ENCODE peak calls at places on chromosomes 7 and 10, in eight cellular contexts. K, F, A, M, L, I, Z and W are unnamed samples.

GRCh38 chr10:70378122-70378521 is 4.3 kb downstream of the LRRC20 start:
- DNase-seq in M (peak), F (peak), Z (no peak), L (no peak), K (no peak), A (no peak), I (peak), W (no peak)

GRCh38 chr10:113053091-113053490 is 103.0 kb downstream of the TCF7L2 start:
- DNase-seq in F (no peak), M (no peak), I (no peak), Z (no peak), A (no peak), K (no peak), L (no peak), W (no peak)

GRCh38 chr10:26215923-26216576 is 524 bp upstream of the GAD2 start:
- DNase-seq in F (peak), A (no peak), Z (no peak), M (peak), K (no peak), I (no peak), L (no peak), W (peak)

GRCh38 chr7:132080967-132081668 is 495.2 kb downstream of the PLXNA4 start:
- DNase-seq in K (no peak), I (no peak), F (no peak), L (no peak), Z (no peak), M (peak), A (no peak), W (no peak)

GRCh38 chr7:17130281-17131059 is 168.0 kb upstream of the AHR start:
- DNase-seq in Z (no peak), A (no peak), L (no peak), M (peak), I (no peak), F (peak), K (no peak), W (no peak)

GRCh38 chr10:79260803-79261740 is 86.2 kb upstream of the PPIF start:
- DNase-seq in L (peak), Z (no peak), F (no peak), I (no peak), M (peak), K (no peak), A (no peak), W (no peak)

GRCh38 chr10:133012573-133013359 is 70.4 kb upstream of the CFAP46 start:
- DNase-seq in M (peak), F (no peak), K (no peak), Z (peak), I (peak), L (no peak), A (no peak), W (peak)

GRCh38 chr10:86047588-86047987 is 319.0 kb downstream of the GRID1 start:
- DNase-seq in F (no peak), K (peak), A (no peak), M (no peak), L (no peak), I (no peak), Z (no peak), W (no peak)

GRCh38 chr10:102962259-102962658 is 44.2 kb downstream of the CNNM2 start:
- DNase-seq in F (no peak), L (no peak), I (no peak), K (no peak), A (no peak), M (no peak), Z (no peak), W (no peak)

GRCh38 chr10:44761076-44761475 is 150.1 kb upstream of the TMEM72 start:
- DNase-seq in L (no peak), M (no peak), K (no peak), Z (no peak), I (no peak), A (no peak), F (no peak), W (no peak)

GRCh38 chr10:79185796-79186374 is 117.1 kb downstream of the ZMIZ1 start:
- DNase-seq in A (no peak), M (peak), I (no peak), F (no peak), L (no peak), Z (no peak), K (no peak), W (peak)

GRCh38 chr7:124085168-124085567 is 52.3 kb upstream of the TMEM229A start:
- DNase-seq in F (no peak), L (peak), A (no peak), K (no peak), M (peak), I (no peak), Z (no peak), W (no peak)

GRCh38 chr7:3404490-3404889 is 103.4 kb downstream of the SDK1 start:
- DNase-seq in L (no peak), I (no peak), F (no peak), M (peak), A (no peak), K (no peak), Z (no peak), W (no peak)

GRCh38 chr7:71220210-71220695 is 88.3 kb downstream of the GALNT17 start:
- DNase-seq in I (no peak), L (no peak), A (peak), Z (no peak), K (no peak), F (no peak), M (peak), W (no peak)

GRCh38 chr7:151393031-151393977 is 16.5 kb downstream of the WDR86 start:
- DNase-seq in L (no peak), Z (no peak), A (no peak), F (no peak), I (no peak), K (peak), M (no peak), W (peak)

GRCh38 chr7:11213246-11213645 is 239.6 kb downstream of the PHF14 start:
- DNase-seq in I (no peak), K (no peak), A (no peak), L (no peak), F (no peak), M (no peak), Z (no peak), W (no peak)

GRCh38 chr10:30454744-30455498 is 20.9 kb downstream of the MAP3K8 start:
- DNase-seq in I (no peak), M (no peak), A (no peak), Z (no peak), L (no peak), K (no peak), F (no peak), W (no peak)

GRCh38 chr10:116721048-116721897 is 21.1 kb downstream of the HSPA12A start:
- DNase-seq in I (no peak), M (no peak), F (no peak), L (no peak), Z (no peak), A (no peak), K (no peak), W (no peak)

GRCh38 chr10:103284170-103284569 is 7.2 kb downstream of the INA start:
- DNase-seq in I (no peak), Z (no peak), K (peak), L (no peak), M (no peak), A (no peak), F (no peak), W (no peak)

GRCh38 chr7:66281678-66282593 is 76.8 kb downstream of the TPST1 start:
- DNase-seq in L (no peak), Z (no peak), M (peak), I (peak), A (peak), K (peak), F (no peak), W (no peak)

GRCh38 chr10:72762042-72762441 is 70.1 kb downstream of the MCU start:
- DNase-seq in Z (no peak), A (no peak), I (no peak), L (no peak), F (no peak), M (no peak), K (no peak), W (no peak)

GRCh38 chr7:69739182-69739581 is 140.9 kb downstream of the AUTS2 start:
- DNase-seq in L (no peak), Z (no peak), A (no peak), F (no peak), K (no peak), I (no peak), M (peak), W (no peak)

GRCh38 chr7:127995157-127995865 is 35.9 kb downstream of the LRRC4 start:
- DNase-seq in A (peak), L (no peak), I (no peak), K (no peak), F (no peak), M (no peak), Z (no peak), W (no peak)

GRCh38 chr7:45990276-45990675 is 69.2 kb upstream of the IGFBP3 start:
- DNase-seq in K (no peak), M (no peak), A (no peak), F (no peak), I (no peak), Z (no peak), L (no peak), W (no peak)

GRCh38 chr7:45651056-45651444 is 76.9 kb downstream of the ADCY1 start:
- DNase-seq in A (no peak), L (peak), K (no peak), I (no peak), Z (no peak), F (no peak), M (no peak), W (no peak)

GRCh38 chr10:120996456-120997053 is 145.4 kb downstream of the WDR11 start:
- DNase-seq in L (peak), Z (no peak), F (no peak), M (no peak), K (no peak), I (no peak), A (no peak), W (no peak)

GRCh38 chr10:112985701-112986510 is 35.9 kb downstream of the TCF7L2 start:
- DNase-seq in A (no peak), Z (no peak), L (no peak), K (peak), M (peak), I (no peak), F (no peak), W (no peak)

GRCh38 chr10:55358539-55358938 is 557.5 kb upstream of the PCDH15 start:
- DNase-seq in F (no peak), I (no peak), M (no peak), K (no peak), Z (no peak), L (no peak), A (no peak), W (no peak)

GRCh38 chr7:7793249-7793648 is 74.8 kb upstream of the RPA3 start:
- DNase-seq in L (no peak), A (no peak), Z (no peak), F (no peak), K (no peak), I (no peak), M (no peak), W (no peak)

GRCh38 chr10:123526356-123527079 is 139.6 kb upstream of the GPR26 start:
- DNase-seq in A (no peak), K (peak), Z (no peak), I (no peak), F (no peak), M (no peak), L (no peak), W (no peak)

GRCh38 chr10:82394122-82394521 is 519.1 kb downstream of the NRG3 start:
- DNase-seq in F (no peak), I (no peak), K (no peak), Z (no peak), L (peak), M (peak), A (no peak), W (peak)

GRCh38 chr10:110528224-110528997 is 30.7 kb downstream of the DUSP5 start:
- DNase-seq in K (no peak), A (no peak), L (no peak), M (no peak), I (no peak), F (no peak), Z (no peak), W (no peak)

GRCh38 chr10:62079885-62080559 is 178.5 kb downstream of the ARID5B start:
- DNase-seq in M (no peak), L (no peak), I (no peak), Z (no peak), F (no peak), A (no peak), K (no peak), W (no peak)
- TF ChIP-seq POLR2A in M (no peak), L (no peak), I (no peak), Z (no peak), F (no peak), A (no peak), K (no peak), W (no peak)

GRCh38 chr7:1536768-1537630 is 6.5 kb downstream of the MAFK start:
- DNase-seq in A (peak), F (peak), K (no peak), I (peak), M (peak), L (peak), Z (peak), W (peak)
- TF ChIP-seq POLR2A in A (no peak), F (peak), K (no peak), I (peak), M (peak), L (no peak), Z (peak), W (peak)

GRCh38 chr7:35695628-35695888 is 623 bp upstream of the HERPUD2 start:
- DNase-seq in M (no peak), A (no peak), L (no peak), K (peak), F (no peak), Z (no peak), I (no peak), W (no peak)

GRCh38 chr7:35694161-35694783 is 663 bp downstream of the HERPUD2 start:
- DNase-seq in M (peak), F (no peak), L (no peak), I (no peak), K (peak), A (peak), Z (no peak), W (peak)

GRCh38 chr7:35695987-35696386 is 1.1 kb upstream of the HERPUD2 start:
- DNase-seq in Z (no peak), A (no peak), I (no peak), F (no peak), L (no peak), K (peak), M (no peak), W (no peak)

GRCh38 chr7:35697414-35698175 is 2.7 kb upstream of the HERPUD2 start:
- DNase-seq in I (no peak), Z (no peak), M (no peak), F (no peak), L (no peak), K (no peak), A (no peak), W (no peak)

GRCh38 chr7:35694784-35695627 is at the start of gene HERPUD2:
- DNase-seq in L (peak), K (peak), M (peak), F (peak), A (peak), Z (peak), I (peak), W (peak)
- TF ChIP-seq POLR2A in L (peak), K (peak), M (peak), F (peak), A (peak), Z (peak), I (peak), W (peak)

GRCh38 chr7:139562491-139562890 is 39.0 kb downstream of the CLEC2L start:
- DNase-seq in L (no peak), K (no peak), F (no peak), A (no peak), Z (no peak), I (no peak), M (no peak), W (no peak)

GRCh38 chr7:139560199-139560598 is 36.7 kb downstream of the CLEC2L start:
- DNase-seq in M (no peak), I (no peak), Z (no peak), F (no peak), A (no peak), K (no peak), L (no peak), W (no peak)

GRCh38 chr7:139559364-139560105 is 36.0 kb downstream of the CLEC2L start:
- DNase-seq in K (no peak), M (no peak), Z (no peak), L (no peak), I (no peak), F (no peak), A (no peak), W (no peak)

GRCh38 chr7:139562972-139563565 is 39.6 kb downstream of the CLEC2L start:
- DNase-seq in I (no peak), Z (no peak), F (no peak), K (no peak), A (peak), M (no peak), L (no peak), W (no peak)

DNA sequence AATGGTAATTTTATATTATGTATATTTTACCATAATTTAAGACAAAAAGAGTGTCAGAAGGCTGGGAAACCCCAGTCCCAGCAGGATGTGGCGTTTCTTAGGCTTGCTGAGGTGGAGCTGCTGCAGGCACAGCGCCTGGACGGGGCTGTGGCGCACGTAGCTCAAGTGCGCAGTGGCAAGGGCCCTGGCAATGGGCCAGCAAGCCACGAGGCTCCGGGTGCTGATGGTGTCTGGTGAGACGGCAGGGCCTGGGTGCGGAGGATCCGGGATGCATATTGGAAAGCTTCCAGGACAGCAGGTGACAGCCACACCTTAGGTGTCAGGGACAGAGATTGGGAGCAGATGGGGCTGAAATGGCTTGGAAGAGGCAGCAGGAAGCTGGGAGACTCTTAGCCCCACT is 37.2 kb downstream of the CLEC2L start:
- DNase-seq in L (no peak), F (no peak), Z (no peak), K (no peak), A (peak), I (no peak), M (no peak), W (no peak)
- TF ChIP-seq POLR2A in L (no peak), F (no peak), Z (no peak), K (no peak), A (no peak), I (no peak), M (no peak), W (no peak)

GRCh38 chr10:101031796-101032636 is 982 bp downstream of the SFXN3 start:
- DNase-seq in A (no peak), Z (peak), I (peak), L (peak), F (peak), K (peak), M (peak), W (peak)

GRCh38 chr10:101032637-101033201 is 1.7 kb downstream of the SFXN3 start:
- DNase-seq in K (peak), A (no peak), M (peak), Z (peak), I (no peak), L (peak), F (peak), W (no peak)

GRCh38 chr10:101029520-101030309 is 1.2 kb downstream of the PDZD7 start:
- DNase-seq in I (no peak), F (no peak), M (no peak), A (no peak), Z (no peak), K (no peak), L (no peak), W (no peak)

GRCh38 chr10:101030492-101031127 is 319 bp downstream of the PDZD7 start:
- DNase-seq in Z (no peak), F (no peak), M (no peak), L (no peak), I (no peak), K (no peak), A (no peak), W (no peak)

DNA sequence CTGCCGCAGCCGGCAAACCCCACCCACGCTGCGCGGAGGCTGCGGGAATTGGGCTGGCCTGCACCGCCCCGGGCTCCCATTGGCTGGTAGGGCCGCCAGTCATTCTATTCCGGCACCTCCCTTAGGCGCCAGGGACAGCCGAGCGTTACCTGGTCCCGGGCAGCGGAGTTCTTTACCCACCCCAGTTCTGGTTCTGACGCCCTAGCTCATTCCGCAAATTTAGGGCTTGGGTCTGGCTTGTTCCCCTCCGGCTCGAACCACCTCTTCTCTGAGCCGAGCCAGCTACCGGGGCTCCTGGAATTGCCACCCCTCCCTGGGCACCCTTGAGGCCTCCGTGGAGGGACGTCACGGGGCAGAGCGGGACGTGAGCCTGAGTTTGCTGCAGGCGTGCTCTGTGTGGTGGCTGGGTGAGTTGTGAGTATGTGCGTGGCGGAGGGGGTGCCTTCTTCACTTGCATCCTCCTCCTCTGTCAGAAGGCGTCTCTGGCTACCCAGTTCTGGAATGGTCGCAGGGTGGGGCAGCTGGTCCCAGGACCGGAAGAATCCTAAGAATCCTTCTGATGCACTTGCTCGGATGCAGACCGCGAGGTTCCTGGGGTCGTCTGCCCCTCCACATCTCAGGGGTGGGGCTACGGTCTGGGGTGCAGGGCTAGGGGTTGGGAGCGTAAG is at the start of the genes PDZD7 and SFXN3:
- DNase-seq in F (peak), L (peak), M (peak), I (peak), K (peak), A (peak), Z (peak), W (peak)
- TF ChIP-seq POLR2A in F (peak), L (no peak), M (peak), I (peak), K (no peak), A (no peak), Z (no peak), W (peak)

GRCh38 chr7:93231799-93232672 is at the start of gene VPS50:
- DNase-seq in A (peak), Z (peak), F (peak), M (peak), L (peak), K (peak), I (peak), W (peak)
- TF ChIP-seq POLR2A in A (peak), Z (no peak), F (peak), M (peak), L (no peak), K (peak), I (peak), W (peak)

GRCh38 chr10:3756360-3756740 is 28.7 kb downstream of the KLF6 start:
- DNase-seq in A (no peak), L (no peak), K (no peak), I (no peak), M (no peak), Z (no peak), F (no peak), W (peak)

GRCh38 chr10:3758491-3758970 is 26.5 kb downstream of the KLF6 start:
- DNase-seq in Z (no peak), L (no peak), M (no peak), A (no peak), F (no peak), I (no peak), K (no peak), W (no peak)

GRCh38 chr10:3759397-3759796 is 25.6 kb downstream of the KLF6 start:
- DNase-seq in A (no peak), Z (no peak), K (no peak), M (no peak), L (no peak), I (no peak), F (no peak), W (no peak)

GRCh38 chr10:3757250-3757637 is 27.8 kb downstream of the KLF6 start:
- DNase-seq in M (no peak), I (no peak), A (no peak), Z (no peak), K (no peak), F (no peak), L (no peak), W (peak)

GRCh38 chr10:3757638-3758490 is 27.1 kb downstream of the KLF6 start:
- DNase-seq in I (no peak), Z (no peak), K (no peak), L (no peak), A (no peak), F (no peak), M (no peak), W (peak)
- TF ChIP-seq POLR2A in I (no peak), Z (no peak), K (no peak), L (no peak), A (no peak), F (no peak), M (no peak), W (no peak)